ENCODE peak calls at places on chromosomes 13 and 19, in nine cellular contexts. M, E, B, P, Y, U, J, N and X are unnamed samples.

GRCh38 chr13:99830931-99831330 is 140.6 kb downstream of the ZIC5 start:
- DNase-seq in M (no peak), E (no peak), B (no peak), P (no peak), Y (no peak), U (no peak), J (no peak), N (no peak), X (no peak)

GRCh38 chr13:26255717-26256277 is 1.9 kb downstream of the CDK8 start:
- DNase-seq in M (no peak), E (no peak), B (no peak), P (peak), Y (peak), U (no peak), J (peak), N (peak), X (no peak)

GRCh38 chr19:11050323-11051114 is 38.7 kb upstream of the LDLR start:
- DNase-seq in M (no peak), E (no peak), B (no peak), P (no peak), Y (no peak), U (no peak), J (no peak), N (no peak), X (no peak)

GRCh38 chr19:3346677-3347353 is 19.6 kb upstream of the NFIC start:
- DNase-seq in M (no peak), E (no peak), B (no peak), P (peak), Y (no peak), U (no peak), J (no peak), N (no peak), X (no peak)

GRCh38 chr19:50794074-50794777 is 4.0 kb downstream of the ACP4 start:
- DNase-seq in M (no peak), E (no peak), B (no peak), P (peak), Y (peak), U (no peak), J (no peak), N (peak), X (no peak)

GRCh38 chr19:34257559-34257924 is 3.2 kb downstream of the GARRE1 start:
- DNase-seq in M (no peak), E (no peak), B (no peak), P (no peak), Y (no peak), U (no peak), J (no peak), N (no peak), X (no peak)

GRCh38 chr13:32255744-32256120 is 59.4 kb downstream of the ZAR1L start:
- DNase-seq in M (no peak), E (no peak), B (no peak), P (no peak), Y (no peak), U (no peak), J (no peak), N (no peak), X (no peak)

GRCh38 chr13:47298506-47298905 is 401.7 kb upstream of the HTR2A start:
- DNase-seq in M (no peak), E (no peak), B (no peak), P (no peak), Y (no peak), U (no peak), J (no peak), N (peak), X (no peak)

GRCh38 chr19:58054792-58055482 is 4.1 kb upstream of the ZNF135 start:
- DNase-seq in M (no peak), E (no peak), B (no peak), P (peak), Y (no peak), U (no peak), J (no peak), N (peak), X (no peak)

GRCh38 chr19:1085676-1086442 is 9.3 kb downstream of the POLR2E start:
- DNase-seq in M (no peak), E (no peak), B (no peak), P (no peak), Y (no peak), U (no peak), J (no peak), N (no peak), X (no peak)